ENCODE peak calls at places on chromosomes 12 and 14, in eight cellular contexts. N, Z, L, W, O, C, P and H are unnamed samples.
A peak's percentile ranks its signal among the peaks of the same experiment; 100 is the strongest.

GRCh38 chr12:47828967-47829482 is 9.3 kb upstream of the HDAC7 start:
- DNase-seq in N (peak; percentile 83), Z (peak; percentile 84), L (peak; percentile 84), W (peak; percentile 87), O (peak; percentile 88), C (peak; percentile 92), P (no peak), H (no peak)

GRCh38 chr14:103770902-103771301 is 55.3 kb downstream of the ZFYVE21 start:
- DNase-seq in N (no peak), Z (no peak), L (peak; percentile 41), W (no peak), O (no peak), C (no peak), P (no peak), H (no peak)

GRCh38 chr12:100926669-100927248 is 132.2 kb downstream of the ANO4 start:
- DNase-seq in N (no peak), Z (no peak), L (peak; percentile 93), W (no peak), O (peak; percentile 94), C (no peak), P (no peak), H (no peak)

GRCh38 chr12:23204933-23205778 is 580.2 kb downstream of the ETNK1 start:
- DNase-seq in N (no peak), Z (no peak), L (peak; percentile 69), W (no peak), O (no peak), C (no peak), P (no peak), H (peak; percentile 32)

GRCh38 chr14:68261092-68261842 is 441.7 kb downstream of the RAD51B start:
- DNase-seq in N (no peak), Z (no peak), L (peak; percentile 71), W (no peak), O (peak; percentile 63), C (no peak), P (no peak), H (no peak)

GRCh38 chr14:87813211-87813610 is 179.8 kb downstream of the GALC start:
- DNase-seq in N (no peak), Z (no peak), L (no peak), W (no peak), O (no peak), C (no peak), P (no peak), H (no peak)

GRCh38 chr12:7750350-7750749 is 3.2 kb upstream of the CLEC4C start:
- DNase-seq in N (no peak), Z (no peak), L (no peak), W (no peak), O (no peak), C (peak; percentile 3), P (no peak), H (no peak)

GRCh38 chr12:16600525-16600924 is 5.4 kb downstream of the LMO3 start:
- DNase-seq in N (no peak), Z (no peak), L (no peak), W (no peak), O (no peak), C (no peak), P (no peak), H (no peak)

GRCh38 chr12:106954462-106955376 is 988 bp upstream of the TMEM263 start:
- DNase-seq in N (peak; percentile 38), Z (peak; percentile 53), L (no peak), W (peak; percentile 77), O (peak; percentile 56), C (peak; percentile 80), P (peak; percentile 1), H (no peak)

GRCh38 chr12:121379945-121380344 is 20.0 kb upstream of the RNF34 start:
- DNase-seq in N (no peak), Z (no peak), L (no peak), W (no peak), O (no peak), C (no peak), P (no peak), H (no peak)

GRCh38 chr14:78029471-78030372 is 140.5 kb upstream of the NRXN3 start:
- DNase-seq in N (no peak), Z (no peak), L (peak; percentile 78), W (no peak), O (peak; percentile 86), C (no peak), P (no peak), H (no peak)

GRCh38 chr12:114168061-114168460 is 201.9 kb upstream of the RBM19 start:
- DNase-seq in N (no peak), Z (no peak), L (no peak), W (no peak), O (no peak), C (no peak), P (no peak), H (no peak)

GRCh38 chr12:15001733-15002471 is 29.1 kb downstream of the PDE6H start:
- DNase-seq in N (peak; percentile 57), Z (peak; percentile 40), L (peak; percentile 67), W (peak; percentile 72), O (peak; percentile 85), C (peak; percentile 80), P (no peak), H (no peak)

GRCh38 chr14:22594156-22594716 is 3.9 kb upstream of the ABHD4 start:
- DNase-seq in N (no peak), Z (no peak), L (no peak), W (no peak), O (no peak), C (no peak), P (no peak), H (no peak)

GRCh38 chr12:47360771-47361388 is 281.1 kb upstream of the AMIGO2 start:
- DNase-seq in N (no peak), Z (no peak), L (peak; percentile 78), W (no peak), O (no peak), C (no peak), P (peak; percentile 35), H (peak; percentile 92)

GRCh38 chr12:50103767-50104321 is at the start of gene GPD1:
- DNase-seq in N (no peak), Z (peak; percentile 73), L (peak; percentile 65), W (peak; percentile 86), O (peak; percentile 89), C (peak; percentile 89), P (no peak), H (no peak)

GRCh38 chr14:40870252-40870651 is 736.4 kb upstream of the LRFN5 start:
- DNase-seq in N (no peak), Z (no peak), L (peak; percentile 14), W (no peak), O (no peak), C (no peak), P (no peak), H (no peak)

GRCh38 chr12:105382771-105383632 is 52.5 kb downstream of the C12orf75 start:
- DNase-seq in N (no peak), Z (no peak), L (peak; percentile 67), W (no peak), O (peak; percentile 62), C (no peak), P (no peak), H (peak; percentile 62)

GRCh38 chr14:53127832-53128231 is 25.3 kb downstream of the DDHD1 start:
- DNase-seq in N (no peak), Z (no peak), L (no peak), W (no peak), O (no peak), C (no peak), P (no peak), H (no peak)

GRCh38 chr12:57815177-57816000 is 3.1 kb downstream of the AVIL start:
- DNase-seq in N (no peak), Z (no peak), L (peak; percentile 83), W (no peak), O (peak; percentile 92), C (no peak), P (no peak), H (no peak)

GRCh38 chr14:32059702-32060101 is 17.4 kb upstream of the ARHGAP5 start:
- DNase-seq in N (no peak), Z (no peak), L (no peak), W (no peak), O (no peak), C (no peak), P (no peak), H (no peak)

DNA sequence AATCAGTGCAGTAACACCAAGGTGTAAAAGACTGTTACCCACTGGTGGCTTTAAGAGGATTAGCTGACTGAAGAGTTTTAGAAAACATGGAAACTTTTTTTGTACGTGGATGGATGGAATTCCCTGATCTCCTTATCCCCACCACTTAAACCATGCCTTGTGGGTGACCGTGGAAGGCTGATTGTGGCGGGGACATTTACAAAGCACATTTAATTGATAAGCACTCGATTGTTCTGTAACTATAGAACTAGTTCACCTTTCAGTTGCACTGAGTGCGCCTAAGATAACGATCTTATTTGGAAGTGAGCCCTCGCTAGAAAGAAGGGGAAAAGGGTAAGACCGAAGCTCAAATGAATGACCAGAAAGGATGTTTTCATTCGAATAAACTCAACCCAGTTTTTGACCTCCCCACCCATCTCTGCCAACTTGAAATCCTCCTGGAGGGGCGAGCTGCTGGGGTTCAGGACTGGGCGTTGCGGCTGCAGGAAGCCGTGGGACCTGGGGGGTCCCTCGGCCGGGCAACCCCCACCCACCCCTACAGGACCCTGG is 678 bp upstream of the RASSF3 start:
- DNase-seq in N (no peak), Z (no peak), L (peak; percentile 68), W (no peak), O (no peak), C (no peak), P (no peak), H (no peak)
- H3K4me3 ChIP-seq in N (peak overlapping the region; percentile 85), Z (peak overlapping the region; percentile 83), L (peak overlapping the region; percentile 71), W (peak overlapping the region; percentile 93), O (peak overlapping the region; percentile 89), C (peak overlapping the region; percentile 96), P (peak overlapping the region; percentile 60), H (peak overlapping the region; percentile 82)

DNA sequence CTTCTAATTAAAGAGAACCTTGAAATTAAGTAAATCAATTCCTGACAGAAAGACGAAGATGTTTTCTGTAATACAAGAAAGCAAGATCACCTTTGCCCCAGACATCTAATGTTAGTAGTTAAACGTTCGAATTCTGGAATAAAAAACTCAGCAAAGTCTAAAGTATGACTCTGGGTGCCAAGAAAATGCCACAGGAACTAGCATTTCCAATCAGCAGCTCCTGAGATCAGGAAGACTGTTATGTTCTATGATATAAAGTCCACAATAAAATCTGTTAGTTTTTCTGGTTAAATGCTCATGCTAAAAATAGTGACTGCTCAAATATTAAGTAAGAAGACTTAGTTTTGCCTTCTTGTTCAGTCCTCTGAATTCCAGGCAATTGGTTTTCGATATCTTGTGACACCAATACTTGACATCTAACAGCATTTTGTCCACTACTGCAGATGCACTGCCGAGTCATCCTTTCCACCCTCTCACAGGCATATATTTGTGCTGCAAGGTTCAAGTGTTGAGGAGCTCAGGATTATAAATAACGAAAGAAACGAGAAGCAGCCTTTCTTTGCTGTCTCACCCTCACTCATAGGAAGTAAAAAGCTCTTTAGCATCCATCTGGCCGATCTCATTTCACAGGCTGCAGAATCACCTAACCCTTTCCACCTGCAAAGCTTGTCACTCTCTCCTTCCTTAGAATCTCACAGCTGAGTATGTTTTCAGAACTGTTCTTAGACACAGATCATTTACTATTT is 32.0 kb downstream of the SSH1 start:
- DNase-seq in N (no peak), Z (no peak), L (no peak), W (no peak), O (no peak), C (no peak), P (no peak), H (no peak)
- H3K4me3 ChIP-seq in N (peak overlapping the region; percentile 12), Z (peak overlapping the region; percentile 36), L (no peak overlapping the region), W (peak overlapping the region; percentile 35), O (no peak overlapping the region), C (no peak overlapping the region), P (no peak overlapping the region), H (no peak overlapping the region)

GRCh38 chr12:11812558-11813421 is 163.3 kb downstream of the ETV6 start:
- DNase-seq in N (peak; percentile 49), Z (peak; percentile 39), L (peak; percentile 79), W (no peak), O (peak; percentile 89), C (no peak), P (no peak), H (peak; percentile 70)
- H3K4me3 ChIP-seq in N (peak overlapping the region; percentile 34), Z (peak overlapping the region; percentile 36), L (no peak overlapping the region), W (peak overlapping the region; percentile 44), O (peak overlapping the region; percentile 69), C (no peak overlapping the region), P (peak overlapping the region; percentile 26), H (peak overlapping the region; percentile 57)

GRCh38 chr14:100664841-100665425 is 61.8 kb upstream of the DLK1 start:
- DNase-seq in N (no peak), Z (no peak), L (no peak), W (peak; percentile 85), O (peak; percentile 51), C (no peak), P (no peak), H (no peak)
- H3K4me3 ChIP-seq in N (no peak overlapping the region), Z (no peak overlapping the region), L (no peak overlapping the region), W (no peak overlapping the region), O (no peak overlapping the region), C (no peak overlapping the region), P (no peak overlapping the region), H (no peak overlapping the region)